ENCODE peak calls at places on chromosomes 2 and 18, in ten cellular contexts. X, V, B, Z, R, D, Q, J, F and C are unnamed samples.

GRCh38 chr2:110869472-110870446 is 137.4 kb downstream of the ACOXL start:
- DNase-seq in Q (no peak), F (no peak), J (no peak), B (no peak), V (peak), D (no peak), R (peak), Z (no peak), X (no peak), C (no peak)

GRCh38 chr2:72828840-72829507 is 3.1 kb upstream of the EXOC6B start:
- DNase-seq in B (no peak), X (no peak), D (no peak), F (no peak), V (peak), J (no peak), Z (no peak), Q (no peak), R (no peak), C (no peak)

GRCh38 chr18:5197032-5197434 is at the start of gene AKAIN1:
- DNase-seq in X (no peak), B (peak), V (peak), J (no peak), R (no peak), D (no peak), F (no peak), Q (peak), Z (peak), C (no peak)

GRCh38 chr2:189163889-189164288 is 15.7 kb downstream of the COL5A2 start:
- DNase-seq in B (no peak), V (peak), R (peak), Q (no peak), Z (no peak), D (no peak), J (no peak), F (no peak), X (no peak), C (no peak)

GRCh38 chr2:230905448-230906430 is 19.3 kb downstream of the GPR55 start:
- DNase-seq in Q (no peak), B (peak), V (peak), J (peak), Z (peak), D (peak), X (no peak), F (peak), R (no peak), C (peak)

GRCh38 chr2:112636605-112637288 is 9.0 kb upstream of the SLC20A1 start:
- DNase-seq in J (no peak), B (peak), D (no peak), X (no peak), Q (no peak), F (no peak), V (no peak), Z (no peak), R (no peak), C (no peak)

GRCh38 chr2:75994759-75995158 is 284.0 kb upstream of the GCFC2 start:
- DNase-seq in R (no peak), J (no peak), F (no peak), B (no peak), D (no peak), Z (no peak), X (no peak), V (no peak), Q (no peak), C (no peak)

GRCh38 chr2:9473308-9473984 is 905 bp upstream of the IAH1 start:
- DNase-seq in Q (no peak), R (no peak), X (no peak), J (no peak), F (no peak), B (peak), V (no peak), D (peak), Z (no peak), C (no peak)

GRCh38 chr18:33034941-33035340 is 262.1 kb upstream of the KLHL14 start:
- DNase-seq in Z (no peak), V (peak), D (no peak), R (peak), Q (no peak), J (no peak), F (no peak), X (no peak), B (no peak), C (no peak)

GRCh38 chr18:55422456-55423185 is 165.4 kb downstream of the TCF4 start:
- DNase-seq in Q (peak), V (peak), R (no peak), J (no peak), Z (no peak), F (peak), X (peak), B (no peak), D (no peak), C (no peak)